ENCODE peak calls at places on chromosome 11, in nine cellular contexts. One of them, this sample, is unnamed.

GRCh38 chr11:117840881-117841581 is 16.5 kb upstream of the FXYD2 start:
- DNase-seq in ecto neural progenitor cell: no peak
- DNase-seq in NB4: no peak
- DNase-seq in LHCN-M2: no peak
- DNase-seq in head of caudate nucleus: no peak
- DNase-seq in LoVo: no peak
- DNase-seq in GM18507: no peak
- DNase-seq in MCF 10A: no peak
- DNase-seq in mesenteric fat pad: peak; percentile 33
- DNase-seq in this sample: no peak

GRCh38 chr11:111598546-111598945 is 3.7 kb upstream of the SIK2 start:
- DNase-seq in ecto neural progenitor cell: no peak
- DNase-seq in NB4: no peak
- DNase-seq in LHCN-M2: peak; percentile 25
- DNase-seq in head of caudate nucleus: peak; percentile 58
- DNase-seq in LoVo: no peak
- DNase-seq in GM18507: no peak
- DNase-seq in MCF 10A: peak; percentile 3
- DNase-seq in mesenteric fat pad: no peak
- DNase-seq in this sample: no peak

GRCh38 chr11:74004694-74005615 is 3.9 kb downstream of the UCP3 start:
- DNase-seq in ecto neural progenitor cell: no peak
- DNase-seq in NB4: peak; percentile 26
- DNase-seq in LHCN-M2: no peak
- DNase-seq in head of caudate nucleus: no peak
- DNase-seq in LoVo: no peak
- DNase-seq in GM18507: no peak
- DNase-seq in MCF 10A: no peak
- DNase-seq in mesenteric fat pad: peak; percentile 67
- DNase-seq in this sample: no peak

GRCh38 chr11:10355257-10355661 is 50.4 kb downstream of the ADM start:
- DNase-seq in ecto neural progenitor cell: no peak
- DNase-seq in NB4: no peak
- DNase-seq in LHCN-M2: peak; percentile 58
- DNase-seq in head of caudate nucleus: no peak
- DNase-seq in LoVo: no peak
- DNase-seq in GM18507: no peak
- DNase-seq in MCF 10A: peak; percentile 74
- DNase-seq in mesenteric fat pad: no peak
- DNase-seq in this sample: no peak

GRCh38 chr11:12186683-12187082 is 76.3 kb downstream of the MICAL2 start:
- DNase-seq in ecto neural progenitor cell: no peak
- DNase-seq in NB4: no peak
- DNase-seq in LHCN-M2: no peak
- DNase-seq in head of caudate nucleus: no peak
- DNase-seq in LoVo: no peak
- DNase-seq in GM18507: no peak
- DNase-seq in MCF 10A: no peak
- DNase-seq in mesenteric fat pad: no peak
- DNase-seq in this sample: no peak

GRCh38 chr11:9855579-9856260 is 191.8 kb downstream of the SWAP70 start:
- DNase-seq in ecto neural progenitor cell: no peak
- DNase-seq in NB4: no peak
- DNase-seq in LHCN-M2: no peak
- DNase-seq in head of caudate nucleus: no peak
- DNase-seq in LoVo: no peak
- DNase-seq in GM18507: no peak
- DNase-seq in MCF 10A: no peak
- DNase-seq in mesenteric fat pad: no peak
- DNase-seq in this sample: no peak

GRCh38 chr11:3020011-3020410 is 27.9 kb upstream of the NAP1L4 start:
- DNase-seq in ecto neural progenitor cell: no peak
- DNase-seq in NB4: no peak
- DNase-seq in LHCN-M2: no peak
- DNase-seq in head of caudate nucleus: no peak
- DNase-seq in LoVo: no peak
- DNase-seq in GM18507: no peak
- DNase-seq in MCF 10A: no peak
- DNase-seq in mesenteric fat pad: no peak
- DNase-seq in this sample: no peak

GRCh38 chr11:121418625-121419114 is 33.4 kb upstream of the SORL1 start:
- DNase-seq in ecto neural progenitor cell: no peak
- DNase-seq in NB4: peak; percentile 96
- DNase-seq in LHCN-M2: peak; percentile 47
- DNase-seq in head of caudate nucleus: no peak
- DNase-seq in LoVo: no peak
- DNase-seq in GM18507: no peak
- DNase-seq in MCF 10A: peak; percentile 33
- DNase-seq in mesenteric fat pad: no peak
- DNase-seq in this sample: no peak

GRCh38 chr11:94473177-94473799 is 20.4 kb downstream of the MRE11 start:
- DNase-seq in ecto neural progenitor cell: no peak
- DNase-seq in NB4: peak; percentile 82
- DNase-seq in LHCN-M2: peak; percentile 44
- DNase-seq in head of caudate nucleus: no peak
- DNase-seq in LoVo: no peak
- DNase-seq in GM18507: no peak
- DNase-seq in MCF 10A: no peak
- DNase-seq in mesenteric fat pad: no peak
- DNase-seq in this sample: no peak

GRCh38 chr11:84800755-84801346 is 826.3 kb downstream of the DLG2 start:
- DNase-seq in ecto neural progenitor cell: no peak
- DNase-seq in NB4: no peak
- DNase-seq in LHCN-M2: peak; percentile 16
- DNase-seq in head of caudate nucleus: peak; percentile 24
- DNase-seq in LoVo: no peak
- DNase-seq in GM18507: no peak
- DNase-seq in MCF 10A: peak; percentile 27
- DNase-seq in mesenteric fat pad: no peak
- DNase-seq in this sample: peak; percentile 37

GRCh38 chr11:10454902-10455631 is at the start of gene AMPD3:
- DNase-seq in ecto neural progenitor cell: no peak
- DNase-seq in NB4: peak; percentile 67
- DNase-seq in LHCN-M2: peak; percentile 99
- DNase-seq in head of caudate nucleus: peak; percentile 32
- DNase-seq in LoVo: no peak
- DNase-seq in GM18507: no peak
- DNase-seq in MCF 10A: peak; percentile 93
- DNase-seq in mesenteric fat pad: no peak
- DNase-seq in this sample: peak; percentile 72

GRCh38 chr11:30859709-30860108 is 273.6 kb upstream of the MPPED2 start:
- DNase-seq in ecto neural progenitor cell: no peak
- DNase-seq in NB4: no peak
- DNase-seq in LHCN-M2: no peak
- DNase-seq in head of caudate nucleus: no peak
- DNase-seq in LoVo: no peak
- DNase-seq in GM18507: no peak
- DNase-seq in MCF 10A: no peak
- DNase-seq in mesenteric fat pad: no peak
- DNase-seq in this sample: no peak

GRCh38 chr11:95516786-95517185 is 272.8 kb downstream of the FAM76B start:
- DNase-seq in ecto neural progenitor cell: no peak
- DNase-seq in NB4: no peak
- DNase-seq in LHCN-M2: no peak
- DNase-seq in head of caudate nucleus: no peak
- DNase-seq in LoVo: no peak
- DNase-seq in GM18507: no peak
- DNase-seq in MCF 10A: peak; percentile 36
- DNase-seq in mesenteric fat pad: no peak
- DNase-seq in this sample: no peak

This sample was measured in AG09319.